ENCODE peak calls at places on chromosomes 11 and 22, in seven cellular contexts. M is MCF 10A; A is kidney epithelial cell; B is stimulated activated CD4-positive, alpha-beta T cell treated with anti-CD3 and anti-CD28 coated beads, Interleukin-2, amount 100 ng/mL, for 48 hours; I is fibroblast of the conjunctiva; H is activated T-cell treated with anti-CD3 and anti-CD28 coated beads, Interleukin-2, amount 50 U/mL, for 72 hours; Y is WERI-Rb-1. G is an unnamed sample.

GRCh38 chr11:124950606-124951330 is 3.2 kb upstream of the CCDC15 start:
- DNase-seq in B (no peak), I (no peak), M (no peak), Y (no peak), A (no peak), H (no peak), G (no peak)

GRCh38 chr22:39179401-39179827 is 26.9 kb upstream of the CBX7 start:
- DNase-seq in A (no peak), Y (peak), M (no peak), I (no peak), B (no peak), H (no peak), G (no peak)

GRCh38 chr11:67376022-67376386 is 2.6 kb upstream of the CLCF1 start:
- DNase-seq in Y (no peak), M (no peak), H (no peak), A (no peak), B (no peak), I (no peak), G (no peak)

GRCh38 chr22:46524203-46524740 is 13.1 kb downstream of the CELSR1 start:
- DNase-seq in Y (no peak), A (no peak), M (no peak), I (no peak), H (no peak), B (no peak), G (no peak)

GRCh38 chr11:6735306-6735705 is 36.5 kb downstream of the OR2AG2 start:
- DNase-seq in Y (no peak), H (no peak), A (peak), I (no peak), B (no peak), M (no peak), G (no peak)

GRCh38 chr11:72739240-72740059 is 12.8 kb downstream of the ARAP1 start:
- DNase-seq in B (no peak), H (no peak), I (no peak), A (no peak), Y (no peak), M (no peak), G (no peak)

GRCh38 chr11:4095509-4096230 is 1.1 kb downstream of the RRM1 start:
- DNase-seq in H (no peak), Y (no peak), M (peak), B (no peak), I (peak), A (peak), G (peak)

GRCh38 chr22:19810381-19811141 is 44.1 kb downstream of the GNB1L start:
- DNase-seq in Y (peak), H (no peak), A (peak), M (no peak), B (no peak), I (peak), G (no peak)

GRCh38 chr22:37751449-37752188 is 54.8 kb downstream of the TRIOBP start:
- DNase-seq in B (no peak), I (no peak), H (no peak), A (no peak), M (peak), Y (no peak), G (no peak)

GRCh38 chr11:74460065-74460464 is 7.3 kb downstream of the KCNE3 start:
- DNase-seq in Y (no peak), H (no peak), A (no peak), M (no peak), B (no peak), I (no peak), G (no peak)

GRCh38 chr11:102413497-102413896 is 39.1 kb downstream of the TMEM123 start:
- DNase-seq in M (no peak), I (no peak), Y (no peak), H (no peak), A (no peak), B (no peak), G (no peak)

GRCh38 chr11:75100314-75100713 is 3.6 kb upstream of the OR2AT4 start:
- DNase-seq in M (peak), B (peak), A (peak), Y (no peak), I (peak), H (peak), G (no peak)

GRCh38 chr11:128481135-128481534 is 106.2 kb downstream of the ETS1 start:
- DNase-seq in H (no peak), I (peak), Y (no peak), B (no peak), M (peak), A (peak), G (no peak)

GRCh38 chr11:96207459-96208449 is 135.2 kb downstream of the MAML2 start:
- DNase-seq in H (peak), I (no peak), Y (no peak), M (peak), A (no peak), B (no peak), G (no peak)

GRCh38 chr11:124465368-124465767 is 19.9 kb upstream of the OR8B8 start:
- DNase-seq in M (no peak), H (no peak), I (no peak), A (no peak), B (no peak), Y (no peak), G (no peak)

GRCh38 chr11:125995313-125995712 is 49.5 kb downstream of the VSIG10L2 start:
- DNase-seq in B (peak), I (no peak), H (peak), M (no peak), A (no peak), Y (no peak), G (no peak)

GRCh38 chr11:134181707-134182106 is 42.1 kb downstream of the NCAPD3 start:
- DNase-seq in H (no peak), M (peak), A (no peak), B (no peak), I (peak), Y (no peak), G (no peak)

GRCh38 chr11:2398664-2399355 is 1.7 kb upstream of the TSSC4 start:
- DNase-seq in A (no peak), I (no peak), Y (peak), M (no peak), B (no peak), H (no peak), G (no peak)

GRCh38 chr11:94722735-94723134 is 45.4 kb upstream of the AMOTL1 start:
- DNase-seq in B (no peak), M (no peak), A (no peak), Y (no peak), I (no peak), H (no peak), G (no peak)

GRCh38 chr11:87036756-87037449 is 831 bp upstream of the TMEM135 start:
- DNase-seq in B (no peak), M (no peak), I (no peak), H (no peak), A (no peak), Y (no peak), G (no peak)

GRCh38 chr11:128555606-128556005 is 31.8 kb downstream of the ETS1 start:
- DNase-seq in A (no peak), Y (peak), B (no peak), I (no peak), H (no peak), M (peak), G (no peak)

GRCh38 chr11:1805525-1805924 is 29.3 kb upstream of the SYT8 start:
- DNase-seq in Y (no peak), B (no peak), M (no peak), I (no peak), A (no peak), H (no peak), G (no peak)

GRCh38 chr22:24009227-24010017 is 1.7 kb upstream of the CABIN1 start:
- DNase-seq in A (no peak), Y (no peak), B (no peak), I (no peak), H (no peak), M (no peak), G (no peak)

GRCh38 chr11:79182794-79183193 is 258.0 kb downstream of the TENM4 start:
- DNase-seq in B (no peak), A (no peak), I (peak), M (no peak), H (no peak), Y (no peak), G (no peak)

GRCh38 chr11:92964471-92964870 is 5.0 kb upstream of the MTNR1B start:
- DNase-seq in A (no peak), I (no peak), B (no peak), M (peak), Y (no peak), H (no peak), G (no peak)

GRCh38 chr11:33875621-33876294 is 16.1 kb downstream of the LMO2 start:
- DNase-seq in H (no peak), A (no peak), M (no peak), B (no peak), Y (no peak), I (no peak), G (no peak)

GRCh38 chr22:45007946-45008852 is 1.6 kb downstream of the PHF21B start:
- DNase-seq in I (no peak), B (no peak), H (no peak), M (no peak), A (no peak), Y (peak), G (peak)

GRCh38 chr11:65903068-65903481 is 2.9 kb upstream of the FOSL1 start:
- DNase-seq in H (no peak), M (peak), B (no peak), Y (no peak), A (no peak), I (no peak), G (no peak)

GRCh38 chr11:44963071-44963575 is 12.4 kb upstream of the TP53I11 start:
- DNase-seq in H (no peak), M (no peak), Y (peak), B (no peak), A (no peak), I (no peak), G (no peak)

GRCh38 chr22:46367707-46368191 is 32.2 kb downstream of the TRMU start:
- DNase-seq in Y (peak), A (no peak), I (no peak), B (peak), M (peak), H (peak), G (no peak)

GRCh38 chr22:38016182-38017078 is 32.1 kb upstream of the SOX10 start:
- DNase-seq in A (no peak), M (no peak), Y (no peak), H (no peak), B (no peak), I (no peak), G (peak)

GRCh38 chr11:71218789-71219499 is 33.4 kb downstream of the SHANK2 start:
- DNase-seq in H (no peak), Y (no peak), A (no peak), B (no peak), I (no peak), M (no peak), G (no peak)

GRCh38 chr11:79052539-79052938 is 388.3 kb downstream of the TENM4 start:
- DNase-seq in A (no peak), Y (peak), I (no peak), B (no peak), M (no peak), H (no peak), G (peak)

GRCh38 chr11:50174189-50174588 is 141.5 kb downstream of the OR4C45 start:
- DNase-seq in I (no peak), H (no peak), M (peak), A (no peak), Y (no peak), B (no peak), G (no peak)

GRCh38 chr11:89633125-89633695 is 76.9 kb upstream of the TRIM77 start:
- DNase-seq in M (no peak), I (no peak), Y (no peak), H (no peak), A (no peak), B (no peak), G (peak)

GRCh38 chr11:109696191-109696897 is 274.4 kb downstream of the C11orf87 start:
- DNase-seq in H (no peak), B (no peak), Y (no peak), A (no peak), M (peak), I (peak), G (no peak)

GRCh38 chr11:84780689-84781293 is 846.4 kb downstream of the DLG2 start:
- DNase-seq in A (no peak), Y (no peak), M (peak), H (no peak), I (peak), B (no peak), G (peak)

GRCh38 chr11:74749127-74749964 is 697 bp downstream of the RNF169 start:
- DNase-seq in A (no peak), B (peak), H (peak), I (no peak), Y (peak), M (peak), G (peak)